ENCODE peak calls at places on chromosomes 5 and 9, in five cellular contexts. V is heart left ventricle, J is Panc1, D is right atrium auricular region, E is PC-3. I is an unnamed sample.

GRCh38 chr5:113807384-113808053 is 294.0 kb downstream of the YTHDC2 start:
- DNase-seq in E (no peak), V (no peak), D (no peak), J (no peak), I (no peak)

GRCh38 chr9:124202447-124202971 is 55.2 kb upstream of the NEK6 start:
- DNase-seq in V (peak; percentile 56), E (no peak), D (no peak), J (no peak), I (no peak)

GRCh38 chr5:60386398-60386797 is 313.6 kb downstream of the DEPDC1B start:
- DNase-seq in E (no peak), V (no peak), J (no peak), D (no peak), I (no peak)

GRCh38 chr5:37842048-37842447 is 2.2 kb upstream of the GDNF start:
- DNase-seq in E (no peak), J (no peak), D (no peak), V (no peak), I (no peak)

GRCh38 chr9:125393426-125393825 is 131.8 kb downstream of the GAPVD1 start:
- DNase-seq in J (no peak), V (no peak), E (peak; percentile 70), D (no peak), I (peak; percentile 68)

GRCh38 chr5:175859916-175860315 is 11.5 kb upstream of the CPLX2 start:
- DNase-seq in E (no peak), V (no peak), J (no peak), D (no peak), I (no peak)

GRCh38 chr5:177234761-177235315 is 68.7 kb downstream of the RAB24 start:
- DNase-seq in D (no peak), J (no peak), V (no peak), E (no peak), I (no peak)

GRCh38 chr9:70577671-70578070 is 163.2 kb upstream of the KLF9 start:
- DNase-seq in D (no peak), V (no peak), J (no peak), E (no peak), I (no peak)

GRCh38 chr5:71778678-71779276 is 59.7 kb downstream of the CARTPT start:
- DNase-seq in E (peak; percentile 67), J (no peak), V (no peak), D (no peak), I (peak; percentile 55)

GRCh38 chr5:132641241-132641723 is 16.7 kb upstream of the IL13 start:
- DNase-seq in J (no peak), V (no peak), D (no peak), E (no peak), I (no peak)

GRCh38 chr5:168481330-168481788 is 4.9 kb upstream of the RARS1 start:
- DNase-seq in J (no peak), E (no peak), D (no peak), V (no peak), I (no peak)

GRCh38 chr5:107314330-107314729 is 356.4 kb downstream of the EFNA5 start:
- DNase-seq in V (no peak), J (no peak), D (no peak), E (no peak), I (no peak)

GRCh38 chr9:81984911-81985310 is 3.7 kb upstream of the SPATA31D1 start:
- DNase-seq in E (peak; percentile 17), J (no peak), D (no peak), V (no peak), I (no peak)

GRCh38 chr5:53446908-53447307 is 33.5 kb upstream of the FST start:
- DNase-seq in J (no peak), E (no peak), V (no peak), D (no peak), I (peak; percentile 29)

GRCh38 chr5:149054416-149054815 is 8.4 kb downstream of the SH3TC2 start:
- DNase-seq in D (no peak), V (no peak), J (no peak), E (no peak), I (no peak)

GRCh38 chr5:150540615-150541396 is 32.9 kb downstream of the NDST1 start:
- DNase-seq in V (peak; percentile 74), D (peak; percentile 67), E (peak; percentile 86), J (no peak), I (peak; percentile 86)

GRCh38 chr5:147391781-147392180 is 118.1 kb downstream of the DPYSL3 start:
- DNase-seq in E (peak; percentile 77), J (peak; percentile 33), V (no peak), D (peak; percentile 82), I (peak; percentile 59)

GRCh38 chr9:27353405-27354229 is 56.7 kb upstream of the EQTN start:
- DNase-seq in D (no peak), V (no peak), E (no peak), J (no peak), I (no peak)

DNA sequence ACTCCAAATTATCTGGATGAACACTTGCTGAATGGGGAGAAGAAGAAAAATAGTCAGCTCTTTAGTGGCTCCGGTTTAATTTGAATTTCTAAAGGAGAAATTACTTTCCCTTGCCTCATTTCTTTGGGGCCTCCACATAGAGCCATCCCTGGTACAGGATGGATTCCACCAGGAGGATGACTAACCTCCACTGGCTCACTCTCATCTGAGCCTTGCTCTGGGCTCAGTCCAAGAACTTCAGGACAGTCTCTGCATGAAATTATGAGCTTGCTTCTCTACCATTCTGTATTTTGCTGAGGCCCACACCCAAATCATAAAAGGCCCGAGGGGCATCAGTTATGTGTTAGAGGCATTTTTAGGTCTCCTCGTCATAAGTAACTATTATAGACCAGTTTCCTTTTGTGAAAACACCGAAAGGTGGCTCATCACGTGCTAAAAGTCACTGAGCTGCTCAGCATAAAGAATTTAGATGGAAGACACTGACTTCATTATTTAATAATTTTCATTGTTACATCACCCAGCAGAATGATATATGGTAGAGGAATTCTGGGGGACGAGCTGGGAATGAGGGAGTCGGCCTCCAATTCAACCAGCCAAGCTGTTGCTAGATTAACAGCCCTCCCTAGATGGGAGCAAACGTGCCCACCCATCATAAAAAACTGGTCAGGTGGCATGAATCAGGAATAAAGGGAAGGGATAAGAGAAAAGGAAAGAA is 222.1 kb downstream of the TARS1 start:
- DNase-seq in E (no peak), D (no peak), V (no peak), J (no peak), I (no peak)
- H3K27ac ChIP-seq in E (no peak overlapping the region), D (no peak overlapping the region), V (no peak overlapping the region), J (no peak overlapping the region), I (no peak overlapping the region)

DNA sequence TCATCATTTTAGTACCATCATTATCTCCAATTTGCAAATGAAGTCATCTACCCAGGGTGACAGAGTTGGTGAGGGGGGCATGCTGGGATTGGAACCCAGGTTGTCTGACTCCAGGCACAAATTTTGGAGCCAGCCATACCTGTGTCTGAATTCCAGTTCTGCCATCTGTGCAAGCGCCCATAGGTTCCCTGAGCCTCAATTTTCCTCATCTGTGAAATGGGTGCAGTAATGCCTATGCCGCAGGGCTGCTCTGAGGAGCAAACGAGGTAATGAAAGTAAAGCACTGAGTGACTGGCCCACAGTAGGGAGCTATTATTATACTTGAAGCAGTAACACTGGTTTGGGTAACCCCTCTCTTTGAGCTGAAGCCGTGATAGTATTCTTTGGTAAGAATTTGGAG is 49.6 kb downstream of the SH3PXD2B start:
- DNase-seq in J (no peak), V (no peak), D (no peak), E (no peak), I (no peak)
- TF ChIP-seq CTCF in J (no peak), V (no peak), D (no peak), E (no peak), I (no peak)

GRCh38 chr9:134650431-134651190 is 9.0 kb downstream of the COL5A1 start:
- DNase-seq in V (no peak), D (no peak), J (no peak), E (no peak), I (no peak)

GRCh38 chr9:134648701-134649525 is 7.3 kb downstream of the COL5A1 start:
- DNase-seq in E (peak; percentile 64), J (no peak), V (no peak), D (no peak), I (no peak)

GRCh38 chr9:134645607-134646365 is 4.2 kb downstream of the COL5A1 start:
- DNase-seq in D (no peak), E (no peak), J (no peak), V (no peak), I (no peak)

GRCh38 chr9:134644715-134645606 is 3.4 kb downstream of the COL5A1 start:
- DNase-seq in J (no peak), E (peak; percentile 90), V (peak; percentile 69), D (peak; percentile 92), I (peak; percentile 99)

DNA sequence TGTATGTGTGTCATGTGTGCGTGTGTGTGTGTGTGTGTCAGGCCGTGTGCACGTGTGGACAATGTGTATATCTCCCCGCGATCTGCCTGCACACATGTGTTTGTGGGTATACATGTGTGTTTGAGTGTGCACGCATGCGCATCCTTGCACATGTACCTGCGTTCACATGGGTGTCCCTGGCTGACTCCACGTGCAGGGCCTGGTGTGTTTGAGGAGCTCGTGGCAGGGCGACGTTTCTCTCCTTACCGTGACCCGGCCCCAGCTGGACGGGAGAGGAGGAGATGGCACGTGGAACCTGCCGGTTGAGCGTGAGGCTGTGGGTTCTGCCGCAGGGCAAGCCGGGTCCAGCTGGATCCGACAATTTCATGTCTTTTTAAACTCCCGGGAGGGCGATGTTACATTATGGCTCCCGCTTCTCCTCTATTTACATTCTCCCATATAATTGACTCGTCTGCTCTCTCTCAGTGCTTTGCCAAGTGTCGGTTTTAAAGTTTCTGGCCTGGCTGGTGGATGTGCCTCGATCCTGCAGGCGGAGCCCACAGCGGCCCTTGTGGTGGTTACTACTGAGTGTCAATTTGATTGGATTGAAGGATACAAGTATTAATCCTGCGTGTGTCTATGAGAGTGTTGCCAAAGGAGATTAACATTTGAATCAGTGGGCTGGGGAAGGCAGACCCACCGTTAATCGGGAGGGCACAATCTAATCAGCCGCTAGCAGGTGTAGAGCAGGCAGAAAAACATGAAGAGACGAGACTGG is 5.9 kb downstream of the COL5A1 start:
- DNase-seq in E (no peak), J (no peak), V (no peak), D (no peak), I (no peak)
- H3K27ac ChIP-seq in E (no peak overlapping the region), J (no peak overlapping the region), V (no peak overlapping the region), D (no peak overlapping the region), I (peak overlapping the region; percentile 97)

DNA sequence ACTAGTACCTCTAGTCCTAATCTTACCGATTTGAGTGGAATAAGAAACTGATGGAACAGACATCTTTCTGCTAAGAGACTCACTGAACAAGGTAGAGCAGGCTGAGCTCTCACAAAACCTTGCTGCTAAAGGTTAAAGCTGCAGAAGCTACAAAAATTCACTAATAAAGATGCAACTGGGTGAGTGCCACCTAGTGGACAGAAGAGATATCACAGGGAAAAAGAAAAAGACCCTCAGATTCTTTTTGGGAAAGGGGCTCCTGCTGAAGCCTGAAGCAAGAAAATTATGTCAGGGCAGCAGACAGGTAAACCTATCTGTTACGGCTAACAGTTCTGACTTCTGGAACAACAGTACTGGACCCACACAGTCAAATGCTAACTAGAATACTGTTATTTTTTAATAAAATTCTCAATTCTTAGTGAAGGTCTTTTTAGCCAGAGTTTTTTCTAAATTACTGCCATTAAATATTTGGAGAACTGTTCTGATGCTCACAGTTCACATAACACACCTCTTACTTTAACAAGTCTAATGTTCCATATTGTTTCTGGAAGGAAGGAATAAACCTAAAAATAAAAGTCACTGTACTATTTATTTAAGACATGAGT is 51.2 kb downstream of the DIAPH1 start:
- DNase-seq in J (no peak), V (no peak), D (no peak), E (peak; percentile 11), I (no peak)
- TF ChIP-seq CTCF in J (peak; percentile 94), V (peak; percentile 84), D (peak; percentile 93), E (peak; percentile 87), I (peak; percentile 98)

DNA sequence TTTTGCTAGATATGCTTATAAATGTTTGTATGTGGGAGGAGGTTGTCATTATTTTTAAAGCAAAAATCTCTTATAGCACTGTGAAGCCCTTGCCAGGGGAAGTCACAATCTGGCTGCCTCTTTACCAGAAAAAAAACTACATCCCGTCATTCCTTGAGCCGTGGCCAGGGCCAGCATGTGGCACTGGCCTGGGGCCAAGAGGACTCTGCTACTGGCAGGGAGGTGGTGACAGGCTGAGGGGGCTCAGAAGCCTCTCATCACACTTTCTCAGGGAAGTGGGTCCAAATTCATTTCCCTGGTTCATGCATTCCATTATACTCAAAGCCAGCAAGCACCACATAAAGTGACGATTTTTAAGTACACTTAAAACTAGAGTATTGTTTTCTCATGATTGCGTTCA is 457.3 kb downstream of the ZNF608 start:
- DNase-seq in D (no peak), E (no peak), J (no peak), V (peak; percentile 60), I (no peak)
- H3K27ac ChIP-seq in D (peak overlapping the region; percentile 72), E (no peak overlapping the region), J (no peak overlapping the region), V (no peak overlapping the region), I (peak overlapping the region; percentile 40)

I was measured in RWPE1.